ENCODE peak calls at places on chromosomes 1 and 21, in four cellular contexts. R is IMR-90; W is naive thymus-derived CD4-positive, alpha-beta T cell; S is BE2C. G is an unnamed sample.

GRCh38 chr1:40396420-40396819 is 22.9 kb downstream of the SMAP2 start:
- DNase-seq in R (no peak), S (no peak), W (no peak), G (no peak)

GRCh38 chr1:233945979-233946378 is 41.5 kb downstream of the SLC35F3 start:
- DNase-seq in S (no peak), R (no peak), W (no peak), G (no peak)

GRCh38 chr1:191629836-191630235 is 528.4 kb upstream of the RGS18 start:
- DNase-seq in R (no peak), W (no peak), S (no peak), G (no peak)

GRCh38 chr21:43306911-43307676 is 119.8 kb downstream of the SIK1 start:
- DNase-seq in W (no peak), R (peak; percentile 28), S (peak; percentile 71), G (peak; percentile 87)

GRCh38 chr1:216723274-216723780 is at the start of gene ESRRG:
- DNase-seq in W (no peak), S (peak; percentile 95), R (peak; percentile 17), G (peak; percentile 57)

GRCh38 chr1:25744140-25744581 is 55.8 kb upstream of the SELENON start:
- DNase-seq in R (peak; percentile 53), W (no peak), S (peak; percentile 68), G (peak; percentile 90)

GRCh38 chr1:26833432-26834405 is 7.2 kb downstream of the ZDHHC18 start:
- DNase-seq in S (no peak), R (no peak), W (peak; percentile 82), G (no peak)

GRCh38 chr1:7352364-7352763 is 418.7 kb upstream of the VAMP3 start:
- DNase-seq in S (no peak), R (no peak), W (no peak), G (no peak)

GRCh38 chr1:33301273-33301984 is 19.5 kb downstream of the A3GALT2 start:
- DNase-seq in W (no peak), S (no peak), R (peak; percentile 18), G (no peak)

GRCh38 chr1:54843449-54843848 is 42.3 kb upstream of the TTC22 start:
- DNase-seq in S (no peak), W (no peak), R (no peak), G (no peak)

GRCh38 chr1:245290836-245291235 is 136.1 kb downstream of the KIF26B start:
- DNase-seq in S (no peak), W (no peak), R (no peak), G (no peak)

GRCh38 chr1:77874804-77875445 is 13.5 kb upstream of the NEXN start:
- DNase-seq in R (peak; percentile 74), W (no peak), S (no peak), G (no peak)

GRCh38 chr1:40383095-40383487 is 9.6 kb downstream of the SMAP2 start:
- DNase-seq in R (no peak), S (peak; percentile 78), W (no peak), G (no peak)

GRCh38 chr1:232462200-232462599 is 167.7 kb downstream of the SIPA1L2 start:
- DNase-seq in S (peak; percentile 29), W (no peak), R (peak; percentile 20), G (no peak)

GRCh38 chr1:19465123-19465522 is 20.2 kb downstream of the CAPZB start:
- DNase-seq in S (no peak), W (no peak), R (peak; percentile 61), G (no peak)

GRCh38 chr1:213908521-213908920 is 79.3 kb upstream of the PROX1 start:
- DNase-seq in S (no peak), W (no peak), R (no peak), G (no peak)

GRCh38 chr1:219324629-219325367 is 151.1 kb downstream of the LYPLAL1 start:
- DNase-seq in R (peak; percentile 98), W (no peak), S (no peak), G (peak; percentile 77)

GRCh38 chr1:39047374-39048229 is 21.5 kb downstream of the NDUFS5 start:
- DNase-seq in W (no peak), S (no peak), R (peak; percentile 87), G (peak; percentile 21)

GRCh38 chr1:155968670-155969069 is 9.7 kb downstream of the ARHGEF2 start:
- DNase-seq in S (peak; percentile 48), R (peak; percentile 72), W (no peak), G (peak; percentile 99)

GRCh38 chr1:209655832-209656231 is 3.6 kb upstream of the LAMB3 start:
- DNase-seq in S (no peak), W (no peak), R (no peak), G (no peak)

GRCh38 chr1:202122639-202123335 is at the start of gene GPR37L1:
- DNase-seq in R (peak; percentile 50), W (no peak), S (peak; percentile 80), G (peak; percentile 67)

GRCh38 chr1:113041569-113042335 is 31.2 kb upstream of the LRIG2 start:
- DNase-seq in R (no peak), W (no peak), S (no peak), G (no peak)

GRCh38 chr1:234135501-234135900 is 231.0 kb downstream of the SLC35F3 start:
- DNase-seq in W (no peak), S (no peak), R (no peak), G (no peak)

GRCh38 chr1:153547560-153548551 is 1.2 kb downstream of the S100A3 start:
- DNase-seq in S (peak; percentile 44), W (no peak), R (no peak), G (no peak)

GRCh38 chr1:91199988-91200387 is 178.2 kb upstream of the ZNF644 start:
- DNase-seq in R (no peak), S (no peak), W (no peak), G (no peak)

GRCh38 chr1:18516473-18516872 is 35.7 kb downstream of the KLHDC7A start:
- DNase-seq in W (no peak), R (no peak), S (no peak), G (no peak)

GRCh38 chr1:59232209-59232608 is 64.7 kb upstream of the FGGY start:
- DNase-seq in S (no peak), W (no peak), R (peak; percentile 34), G (no peak)

GRCh38 chr1:165259236-165259635 is 97.3 kb downstream of the LMX1A start:
- DNase-seq in S (no peak), R (no peak), W (no peak), G (no peak)

GRCh38 chr1:18100493-18101063 is 7.0 kb upstream of the IGSF21 start:
- DNase-seq in W (no peak), S (no peak), R (peak; percentile 49), G (peak; percentile 35)

GRCh38 chr1:246724725-246725095 is 501 bp downstream of the SCCPDH start:
- DNase-seq in S (peak; percentile 15), W (no peak), R (peak; percentile 46), G (peak; percentile 55)

GRCh38 chr1:44511769-44512168 is 106.7 kb downstream of the RNF220 start:
- DNase-seq in S (no peak), R (no peak), W (no peak), G (no peak)

GRCh38 chr1:12067900-12068821 is 5.1 kb downstream of the TNFRSF8 start:
- DNase-seq in S (no peak), W (peak; percentile 61), R (peak; percentile 81), G (peak; percentile 61)

GRCh38 chr1:9593492-9594465 is 5.1 kb downstream of the TMEM201 start:
- DNase-seq in W (peak; percentile 59), R (peak; percentile 69), S (peak; percentile 90), G (peak; percentile 97)

GRCh38 chr1:19359357-19359756 is 47.2 kb downstream of the SLC66A1 start:
- DNase-seq in S (no peak), R (no peak), W (no peak), G (no peak)

GRCh38 chr21:32515869-32516268 is 69.5 kb downstream of the TCP10L start:
- DNase-seq in S (no peak), R (peak; percentile 41), W (no peak), G (no peak)

DNA sequence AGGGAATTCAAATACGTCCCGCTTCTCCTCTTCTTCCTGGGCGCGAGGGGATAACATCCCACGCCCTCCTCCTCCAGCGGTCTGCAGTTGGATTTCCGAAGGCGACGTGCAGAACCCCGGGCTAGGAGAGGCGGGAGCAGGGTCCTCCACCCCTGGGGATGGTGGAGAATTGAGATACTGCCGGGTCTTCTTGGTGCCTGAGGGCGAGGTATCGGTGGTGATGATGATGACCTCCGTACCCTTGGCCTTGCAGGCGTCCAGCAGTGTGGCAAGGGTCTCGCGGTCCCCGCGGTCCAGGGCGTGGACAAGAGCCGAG is 3.2 kb upstream of the LIX1L start:
- DNase-seq in S (peak; percentile 21), W (no peak), R (no peak), G (no peak)
- H3K4me1 ChIP-seq in S (peaks cover 8% of the 10 kb centered on the region), W (peaks cover 30% of the 10 kb centered on the region), R (peaks cover 28% of the 10 kb centered on the region), G (peaks cover 19% of the 10 kb centered on the region)

GRCh38 chr1:41683681-41684500 is 199.4 kb upstream of the EDN2 start:
- DNase-seq in W (peak; percentile 46), R (peak; percentile 41), S (no peak), G (peak; percentile 48)

GRCh38 chr1:41689139-41689538 is 204.7 kb upstream of the EDN2 start:
- DNase-seq in R (no peak), W (no peak), S (no peak), G (no peak)

GRCh38 chr1:41690331-41690730 is 205.8 kb upstream of the EDN2 start:
- DNase-seq in R (no peak), W (no peak), S (no peak), G (no peak)

GRCh38 chr1:41689596-41689995 is 205.1 kb upstream of the EDN2 start:
- DNase-seq in W (no peak), S (no peak), R (no peak), G (no peak)

GRCh38 chr1:41687007-41687406 is 202.5 kb upstream of the EDN2 start:
- DNase-seq in R (no peak), S (no peak), W (no peak), G (no peak)
- H3K4me1 ChIP-seq in R (peaks cover 9% of the 10 kb centered on the region), S (no peaks in the 10 kb centered on the region), W (peaks cover 42% of the 10 kb centered on the region), G (peaks cover 15% of the 10 kb centered on the region)

GRCh38 chr1:41540886-41541591 is 56.6 kb upstream of the EDN2 start:
- DNase-seq in R (peak; percentile 52), S (no peak), W (no peak), G (no peak)

GRCh38 chr1:41539999-41540398 is 55.5 kb upstream of the EDN2 start:
- DNase-seq in S (no peak), W (no peak), R (no peak), G (no peak)

GRCh38 chr1:41538741-41539415 is 54.4 kb upstream of the EDN2 start:
- DNase-seq in W (no peak), R (no peak), S (no peak), G (no peak)

GRCh38 chr1:41537788-41538351 is 53.4 kb upstream of the EDN2 start:
- DNase-seq in S (no peak), W (no peak), R (peak; percentile 88), G (peak; percentile 42)

DNA sequence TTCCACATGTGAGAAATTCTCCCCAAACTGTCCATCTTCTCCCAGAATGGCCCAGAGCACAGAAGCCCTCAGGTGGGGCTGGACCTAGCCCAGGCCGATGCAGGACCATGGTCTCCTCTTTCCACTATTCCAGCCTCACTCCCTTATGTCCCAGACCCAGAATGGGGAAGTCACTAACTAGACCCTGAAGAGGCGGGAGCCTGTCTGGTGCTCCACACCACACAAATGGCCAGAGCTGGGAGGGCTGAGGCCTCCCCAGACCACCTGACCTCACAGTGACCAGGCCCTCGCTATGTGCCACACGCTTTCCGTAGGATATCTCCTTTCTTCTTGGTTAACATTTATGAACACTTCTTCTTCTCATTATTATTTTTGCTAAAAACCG is 54.9 kb upstream of the EDN2 start:
- DNase-seq in R (no peak), S (no peak), W (no peak), G (no peak)
- H3K4me1 ChIP-seq in R (peaks cover 11% of the 10 kb centered on the region), S (no peaks in the 10 kb centered on the region), W (no peaks in the 10 kb centered on the region), G (peaks cover 4% of the 10 kb centered on the region)

DNA sequence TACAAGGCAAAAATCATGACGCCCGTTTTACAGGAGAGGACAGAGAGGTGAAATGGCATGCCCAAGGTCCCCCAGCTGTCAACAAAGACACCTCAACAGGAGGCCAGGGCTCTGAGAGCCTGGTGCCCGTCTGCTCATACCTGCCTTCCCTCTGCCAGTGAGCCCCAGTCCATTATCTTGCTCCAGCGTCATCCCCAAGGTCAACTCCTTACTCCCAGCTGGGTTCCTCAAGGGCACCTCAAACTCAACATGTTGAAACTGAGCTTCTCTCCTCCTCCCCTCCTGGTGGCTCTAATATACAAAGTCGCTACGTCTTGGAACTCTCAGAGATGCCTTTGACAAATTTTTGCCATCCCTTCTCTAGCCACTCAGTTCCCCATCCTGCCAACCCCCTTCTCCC is 3.2 kb downstream of the PBXIP1 start:
- DNase-seq in W (no peak), S (no peak), R (no peak), G (no peak)
- H3K4me1 ChIP-seq in W (peaks cover 55% of the 10 kb centered on the region), S (peaks cover 8% of the 10 kb centered on the region), R (peaks cover 11% of the 10 kb centered on the region), G (peaks cover 37% of the 10 kb centered on the region)